ENCODE peak calls at places on chromosomes 1 and 21, in ten cellular contexts. B, C, K, O, H, I, W, J, Y and L are unnamed samples.

GRCh38 chr1:28056129-28056925 is 32.1 kb downstream of the EYA3 start:
- DNase-seq in H (no peak), W (peak), Y (no peak), J (no peak), B (no peak), I (no peak), O (no peak), K (no peak), C (peak), L (peak)

GRCh38 chr1:241310451-241310850 is 46.6 kb downstream of the RGS7 start:
- DNase-seq in W (no peak), Y (no peak), J (no peak), H (no peak), K (no peak), B (no peak), C (no peak), O (no peak), I (no peak), L (no peak)

GRCh38 chr1:181583598-181583997 is 100.3 kb downstream of the CACNA1E start:
- DNase-seq in W (no peak), I (peak), Y (no peak), K (no peak), B (no peak), J (no peak), H (no peak), C (no peak), O (no peak), L (no peak)

GRCh38 chr1:80929868-80930508 is 870.7 kb upstream of the ADGRL2 start:
- DNase-seq in W (no peak), Y (no peak), K (no peak), C (no peak), I (no peak), J (no peak), B (no peak), O (no peak), H (no peak), L (no peak)

GRCh38 chr1:89673251-89673650 is 40.3 kb downstream of the LRRC8C start:
- DNase-seq in I (no peak), K (no peak), H (no peak), Y (no peak), B (no peak), W (no peak), J (no peak), O (no peak), C (no peak), L (no peak)

GRCh38 chr1:76501576-76502219 is 365.6 kb upstream of the ST6GALNAC5 start:
- DNase-seq in B (no peak), O (no peak), Y (no peak), C (no peak), H (no peak), K (no peak), J (no peak), I (no peak), W (no peak), L (no peak)

GRCh38 chr1:93574511-93574910 is 107.1 kb downstream of the BCAR3 start:
- DNase-seq in I (no peak), C (no peak), K (no peak), O (no peak), Y (no peak), J (no peak), B (no peak), W (no peak), H (no peak), L (no peak)

GRCh38 chr21:38831526-38832467 is 26.1 kb downstream of the ETS2 start:
- DNase-seq in J (no peak), K (no peak), B (peak), O (no peak), C (peak), H (no peak), W (no peak), I (no peak), Y (peak), L (peak)

GRCh38 chr1:159795534-159795933 is 6.6 kb upstream of the FCRL6 start:
- DNase-seq in I (no peak), O (no peak), W (no peak), C (no peak), Y (no peak), J (no peak), B (no peak), H (no peak), K (no peak), L (no peak)

GRCh38 chr21:15472108-15472507 is 257.7 kb upstream of the USP25 start:
- DNase-seq in J (no peak), K (no peak), C (no peak), I (no peak), O (no peak), B (no peak), Y (no peak), H (no peak), W (no peak), L (no peak)

GRCh38 chr1:23567996-23568607 is 8.8 kb upstream of the ID3 start:
- DNase-seq in B (peak), W (no peak), C (no peak), O (no peak), H (no peak), Y (no peak), I (no peak), J (peak), K (no peak), L (no peak)

GRCh38 chr21:27532081-27532480 is 565.2 kb upstream of the ADAMTS5 start:
- DNase-seq in H (no peak), I (no peak), C (no peak), W (no peak), Y (no peak), K (no peak), O (no peak), B (no peak), J (no peak), L (no peak)

GRCh38 chr21:31342328-31342727 is 1.7 kb downstream of the TIAM1 start:
- DNase-seq in I (no peak), Y (no peak), O (no peak), B (no peak), W (no peak), J (no peak), H (no peak), K (no peak), C (no peak), L (no peak)

GRCh38 chr1:36084502-36085115 is 715 bp downstream of the TEKT2 start:
- DNase-seq in J (no peak), K (no peak), B (no peak), I (no peak), W (no peak), Y (no peak), O (peak), C (no peak), H (no peak), L (no peak)

GRCh38 chr1:201344206-201345080 is 33.0 kb downstream of the TNNT2 start:
- DNase-seq in W (no peak), I (no peak), J (no peak), K (no peak), B (no peak), H (no peak), O (peak), C (no peak), Y (no peak), L (no peak)

GRCh38 chr1:209601809-209602657 is 18.5 kb downstream of the CAMK1G start:
- DNase-seq in C (peak), W (no peak), Y (peak), I (peak), B (peak), O (no peak), H (no peak), K (no peak), J (no peak), L (peak)

GRCh38 chr1:243508303-243508713 is 252.5 kb downstream of the SDCCAG8 start:
- DNase-seq in J (no peak), I (no peak), K (no peak), W (peak), Y (no peak), H (peak), C (no peak), O (peak), B (no peak), L (no peak)

GRCh38 chr1:239511865-239512264 is 125.5 kb downstream of the CHRM3 start:
- DNase-seq in B (no peak), K (no peak), J (no peak), C (no peak), I (no peak), O (no peak), H (no peak), W (no peak), Y (no peak), L (no peak)

GRCh38 chr1:109249654-109250401 is 489 bp downstream of the CELSR2 start:
- DNase-seq in C (no peak), O (peak), B (no peak), H (no peak), I (no peak), Y (no peak), J (no peak), K (no peak), W (no peak), L (no peak)

GRCh38 chr1:20470174-20470573 is 15.8 kb downstream of the CAMK2N1 start:
- DNase-seq in I (no peak), K (no peak), W (no peak), Y (no peak), H (no peak), O (peak), C (no peak), B (no peak), J (no peak), L (peak)

GRCh38 chr1:10625076-10625475 is 150.3 kb downstream of the PEX14 start:
- DNase-seq in K (no peak), Y (no peak), B (no peak), H (no peak), J (no peak), I (no peak), C (no peak), W (no peak), O (peak), L (no peak)

GRCh38 chr1:1281533-1282321 is 1.5 kb downstream of the SCNN1D start:
- DNase-seq in C (no peak), J (no peak), O (no peak), K (no peak), H (no peak), W (no peak), I (peak), B (peak), Y (no peak), L (peak)

GRCh38 chr1:53328009-53328489 is at the start of gene LRP8:
- DNase-seq in H (peak), J (peak), K (peak), Y (peak), C (peak), B (peak), I (peak), W (peak), O (peak), L (no peak)

GRCh38 chr1:11845641-11846335 is 1.8 kb downstream of the NPPA start:
- DNase-seq in O (no peak), C (no peak), B (no peak), I (no peak), H (no peak), K (no peak), J (no peak), Y (no peak), W (no peak), L (no peak)

GRCh38 chr1:150843489-150843888 is 32.9 kb downstream of the ARNT start:
- DNase-seq in K (no peak), B (no peak), J (no peak), I (no peak), W (no peak), O (no peak), C (no peak), H (no peak), Y (no peak), L (no peak)

GRCh38 chr1:192544983-192545393 is 30.6 kb upstream of the RGS1 start:
- DNase-seq in H (no peak), Y (no peak), C (peak), O (no peak), I (no peak), K (no peak), B (no peak), J (no peak), W (no peak), L (peak)